ENCODE peak calls at places on chromosomes 13 and 19, in four cellular contexts. S is fibroblast of mammary gland, U is stomach, A is pancreas. W is an unnamed sample.

GRCh38 chr19:33448159-33448516 is 73.5 kb downstream of the PEPD start:
- DNase-seq in S (no peak), U (no peak), A (peak; percentile 14), W (no peak)

GRCh38 chr19:32976223-32976805 is 4.3 kb downstream of the FAAP24 start:
- DNase-seq in U (peak; percentile 85), A (peak; percentile 91), S (peak; percentile 66), W (no peak)

GRCh38 chr13:37360556-37360955 is 238.0 kb downstream of the POSTN start:
- DNase-seq in U (no peak), S (no peak), A (no peak), W (no peak)

GRCh38 chr19:45473366-45474190 is 5.8 kb downstream of the FOSB start:
- DNase-seq in S (no peak), U (no peak), A (no peak), W (no peak)

GRCh38 chr13:85651440-85651839 is 147.8 kb downstream of the SLITRK6 start:
- DNase-seq in S (no peak), U (no peak), A (no peak), W (no peak)

GRCh38 chr19:58079792-58080191 is 18.2 kb downstream of the ZSCAN18 start:
- DNase-seq in A (no peak), S (no peak), U (no peak), W (no peak)

GRCh38 chr19:46603752-46604241 is 2.7 kb downstream of the CALM3 start:
- DNase-seq in A (no peak), U (no peak), S (no peak), W (peak; percentile 25)

GRCh38 chr19:7534531-7534980 is 961 bp upstream of the PNPLA6 start:
- DNase-seq in A (peak; percentile 63), S (peak; percentile 83), U (peak; percentile 40), W (peak; percentile 69)

GRCh38 chr19:39514840-39515550 is at the start of gene SELENOV:
- DNase-seq in U (no peak), S (no peak), A (no peak), W (no peak)

GRCh38 chr13:99353836-99354235 is 46.6 kb upstream of the GPR183 start:
- DNase-seq in A (no peak), U (no peak), S (no peak), W (no peak)

GRCh38 chr19:10680545-10681135 is 20.6 kb upstream of the QTRT1 start:
- DNase-seq in A (no peak), S (no peak), U (no peak), W (no peak)

GRCh38 chr13:113650731-113651148 is 7.3 kb downstream of the ATP4B start:
- DNase-seq in S (no peak), A (peak; percentile 32), U (peak; percentile 24), W (peak; percentile 28)

GRCh38 chr13:87671824-87672603 is 843 bp downstream of the SLITRK5 start:
- DNase-seq in S (no peak), U (no peak), A (no peak), W (no peak)

GRCh38 chr19:44570984-44571684 is 41.7 kb upstream of the CEACAM20 start:
- DNase-seq in A (no peak), U (peak; percentile 65), S (peak; percentile 84), W (no peak)

GRCh38 chr19:40610396-40611064 is 9.4 kb downstream of the LTBP4 start:
- DNase-seq in S (no peak), U (peak; percentile 77), A (peak; percentile 79), W (no peak)

GRCh38 chr13:33876716-33877394 is 58.9 kb downstream of the RFC3 start:
- DNase-seq in S (no peak), A (no peak), U (no peak), W (no peak)

GRCh38 chr13:66477816-66478215 is 752.3 kb downstream of the PCDH9 start:
- DNase-seq in U (no peak), A (no peak), S (no peak), W (no peak)

GRCh38 chr13:76380436-76381065 is 505.7 kb downstream of the KCTD12 start:
- DNase-seq in A (no peak), S (peak; percentile 1), U (no peak), W (no peak)

GRCh38 chr19:36409841-36410240 is 8.6 kb downstream of the ZFP82 start:
- DNase-seq in A (no peak), S (no peak), U (no peak), W (no peak)

GRCh38 chr13:54614729-54615128 is 1586.1 kb downstream of the OLFM4 start:
- DNase-seq in S (no peak), U (no peak), A (no peak), W (no peak)

GRCh38 chr13:48370815-48371214 is 42.1 kb downstream of the LPAR6 start:
- DNase-seq in S (no peak), U (no peak), A (no peak), W (no peak)

GRCh38 chr13:51000576-51001260 is 91.1 kb downstream of the RNASEH2B start:
- DNase-seq in A (no peak), U (no peak), S (peak; percentile 89), W (no peak)

GRCh38 chr19:13051581-13052165 is 51.0 kb downstream of the LYL1 start:
- DNase-seq in S (no peak), U (peak; percentile 88), A (peak; percentile 85), W (peak; percentile 67)

GRCh38 chr19:16518483-16519229 is 22.5 kb downstream of the C19orf44 start:
- DNase-seq in S (no peak), A (no peak), U (no peak), W (no peak)
- TF ChIP-seq CTCF in S (no peak), A (no peak), U (no peak), W (no peak)

DNA sequence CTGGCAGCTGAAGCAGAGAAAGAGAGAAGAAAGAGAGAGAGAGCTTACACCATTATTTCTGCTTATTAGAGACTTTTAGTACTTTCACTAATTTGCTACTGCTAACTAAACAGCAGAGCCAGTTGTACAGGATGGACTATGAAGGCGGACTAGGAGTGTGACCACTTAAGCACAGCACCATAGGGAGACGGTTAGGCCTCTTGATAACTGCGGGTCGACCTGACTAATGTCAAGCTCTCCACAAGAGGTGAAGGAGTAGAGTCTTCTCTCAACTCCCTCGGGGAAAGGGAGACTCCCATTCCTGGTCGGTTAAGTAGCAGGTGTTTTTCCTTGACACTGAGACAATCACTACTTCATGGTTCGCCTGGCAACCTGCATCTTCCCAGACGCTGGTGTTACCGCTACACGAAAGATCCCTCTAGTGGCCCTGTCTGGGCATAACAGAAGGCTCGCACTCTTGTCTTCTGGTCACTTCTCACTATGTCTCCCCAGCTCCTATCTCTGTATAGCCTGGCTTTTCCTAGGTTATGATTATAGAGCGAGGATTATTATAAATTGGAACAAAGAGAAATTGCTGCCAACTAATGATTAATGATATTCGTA is 5.3 kb upstream of the PSG7 start:
- DNase-seq in S (peak; percentile 29), U (no peak), A (no peak), W (no peak)
- TF ChIP-seq CTCF in S (peak; percentile 63), U (no peak), A (no peak), W (no peak)

GRCh38 chr13:52903320-52903719 is 54.9 kb upstream of the PCDH8 start:
- DNase-seq in S (no peak), U (no peak), A (no peak), W (no peak)

DNA sequence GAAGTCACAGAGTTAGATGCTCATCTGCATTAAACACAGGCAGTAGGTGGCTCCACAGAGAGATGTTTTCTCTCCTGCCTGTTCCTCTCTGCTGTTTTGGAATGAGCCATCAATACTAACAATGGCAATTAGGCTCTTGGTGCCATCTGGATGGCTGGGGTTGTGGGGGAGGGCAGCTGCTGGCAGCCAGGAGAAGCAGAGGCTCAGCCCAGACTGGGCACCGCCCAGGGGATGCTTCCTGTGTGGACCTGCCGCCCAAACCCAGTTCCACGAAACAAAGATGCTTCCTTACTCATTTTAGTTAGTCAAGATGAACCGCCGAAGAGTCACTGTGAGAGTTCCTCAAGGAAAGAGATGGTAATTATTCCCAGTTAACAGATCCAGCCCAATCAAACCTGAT is 50.8 kb upstream of the PCDH8 start:
- DNase-seq in A (no peak), U (no peak), S (no peak), W (no peak)
- TF ChIP-seq CTCF in A (no peak), U (no peak), S (no peak), W (no peak)

GRCh38 chr13:45468676-45469075 is 3.9 kb downstream of the COG3 start:
- DNase-seq in S (no peak), U (no peak), A (no peak), W (no peak)

GRCh38 chr13:45464141-45464686 is 525 bp upstream of the COG3 start:
- DNase-seq in A (no peak), U (no peak), S (no peak), W (no peak)

GRCh38 chr13:45466359-45466758 is 1.6 kb downstream of the COG3 start:
- DNase-seq in S (no peak), A (no peak), U (no peak), W (no peak)

DNA sequence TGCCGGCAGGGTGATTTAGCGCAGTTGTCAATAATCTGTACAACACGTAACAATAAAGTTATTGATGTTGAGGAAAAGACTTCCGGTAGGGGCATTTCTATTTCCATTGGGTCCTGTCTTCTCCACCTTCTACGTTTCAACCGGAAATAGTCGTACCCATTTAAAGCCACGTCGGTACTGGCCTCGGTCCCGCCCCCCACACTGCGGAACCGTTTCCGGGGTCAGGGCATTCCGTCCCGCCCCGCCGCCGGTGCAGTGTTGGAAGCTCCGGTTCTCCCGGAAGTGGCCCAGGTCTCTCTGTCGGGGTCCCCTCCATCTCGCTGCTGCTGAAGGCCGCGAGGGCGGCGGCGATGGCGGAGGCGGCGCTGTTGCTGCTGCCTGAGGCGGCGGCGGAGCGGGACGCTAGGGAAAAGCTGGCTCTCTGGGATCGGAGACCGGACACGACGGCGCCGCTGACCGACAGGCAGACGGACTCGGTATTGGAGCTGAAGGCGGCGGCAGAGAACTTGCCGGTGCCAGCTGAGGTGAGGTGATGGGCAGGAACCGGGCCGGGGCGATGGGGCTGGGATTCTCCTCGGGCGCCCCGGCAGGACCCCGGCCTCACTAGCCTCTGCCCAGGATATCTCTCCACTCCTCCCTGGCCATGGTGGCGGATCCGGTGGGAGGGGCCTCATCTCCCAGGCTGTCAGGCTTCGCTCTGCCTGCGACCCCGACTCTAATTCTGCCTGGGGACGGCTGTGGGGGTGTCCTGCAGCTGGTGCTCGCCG is at the start of gene COG3:
- DNase-seq in S (peak; percentile 96), U (peak; percentile 96), A (peak; percentile 95), W (peak; percentile 88)
- TF ChIP-seq CTCF in S (peak; percentile 40), U (no peak), A (no peak), W (no peak)

DNA sequence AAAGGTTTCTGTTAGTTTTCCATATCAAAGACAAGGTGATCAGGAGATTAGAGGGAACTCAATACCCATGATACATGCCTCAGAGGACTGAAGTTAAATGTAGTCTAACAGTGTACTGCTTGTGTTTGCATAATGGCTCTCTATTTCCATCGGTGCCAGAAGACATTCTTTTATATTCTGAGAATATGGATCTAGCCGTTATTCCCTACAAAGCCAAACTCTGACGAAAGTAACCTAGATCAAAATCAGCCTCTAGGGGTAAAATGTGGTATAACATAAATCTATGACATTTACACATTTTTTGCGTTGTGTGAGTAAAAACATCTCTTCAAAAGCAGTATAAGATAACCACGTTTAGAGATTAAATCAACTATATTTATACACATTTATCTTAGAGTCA is 2232.7 kb downstream of the PCDH9 start:
- DNase-seq in U (no peak), S (no peak), A (no peak), W (no peak)
- TF ChIP-seq CTCF in U (no peak), S (no peak), A (no peak), W (peak; percentile 21)

W was measured in mesothelial cell of epicardium.